ENCODE peak calls at places on chromosomes 7 and 10, in seven cellular contexts. B, R, Y, Z, I, S and U are unnamed samples.

GRCh38 chr7:101154693-101155102 is 422 bp downstream of the AP1S1 start:
- DNase-seq in B (peak), R (no peak), Y (no peak), Z (no peak), I (no peak), S (no peak), U (no peak)

GRCh38 chr10:78502208-78502943 is 468.7 kb downstream of the RPS24 start:
- DNase-seq in B (no peak), R (no peak), Y (no peak), Z (no peak), I (no peak), S (no peak), U (peak)

GRCh38 chr10:14564268-14564744 is 210.4 kb downstream of the FAM107B start:
- DNase-seq in B (no peak), R (no peak), Y (no peak), Z (no peak), I (no peak), S (no peak), U (no peak)

GRCh38 chr7:151690597-151690996 is 170.9 kb upstream of the RHEB start:
- DNase-seq in B (no peak), R (no peak), Y (no peak), Z (no peak), I (no peak), S (no peak), U (no peak)

GRCh38 chr10:132489704-132490534 is 47.7 kb upstream of the INPP5A start:
- DNase-seq in B (no peak), R (no peak), Y (no peak), Z (no peak), I (no peak), S (no peak), U (no peak)

GRCh38 chr10:49594594-49594993 is 15.5 kb upstream of the SLC18A3 start:
- DNase-seq in B (peak), R (no peak), Y (peak), Z (no peak), I (peak), S (peak), U (peak)

GRCh38 chr7:155814569-155815276 is 2.5 kb upstream of the SHH start:
- DNase-seq in B (no peak), R (no peak), Y (no peak), Z (no peak), I (no peak), S (no peak), U (no peak)

GRCh38 chr7:46811529-46811928 is 770.4 kb downstream of the TNS3 start:
- DNase-seq in B (no peak), R (peak), Y (no peak), Z (no peak), I (no peak), S (peak), U (no peak)

DNA sequence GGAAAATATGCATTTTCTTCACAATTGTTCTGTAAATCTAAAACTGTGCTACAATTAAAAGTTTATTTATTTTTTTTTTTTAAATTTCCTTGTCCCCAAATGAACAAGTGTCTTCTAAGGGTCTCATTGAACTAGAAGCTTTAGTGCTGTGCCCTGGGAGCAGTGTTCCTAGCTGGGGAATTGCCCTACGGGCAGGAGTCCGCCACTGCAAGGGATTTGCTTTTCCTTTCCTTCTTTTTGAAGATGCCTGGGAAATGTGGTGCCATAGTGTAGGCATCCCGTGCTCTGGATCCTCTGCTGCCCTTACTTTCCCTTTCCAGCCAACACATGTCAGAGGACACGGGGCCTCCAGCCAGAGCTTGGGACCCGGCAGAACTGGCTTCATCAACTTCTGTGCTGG is 177.1 kb upstream of the CTBP2 start:
- DNase-seq in B (no peak), R (no peak), Y (no peak), Z (no peak), I (no peak), S (no peak), U (no peak)
- TF ChIP-seq CTCF in B (no peak), R (no peak), Y (no peak), Z (peak), I (no peak), S (no peak), U (no peak)

DNA sequence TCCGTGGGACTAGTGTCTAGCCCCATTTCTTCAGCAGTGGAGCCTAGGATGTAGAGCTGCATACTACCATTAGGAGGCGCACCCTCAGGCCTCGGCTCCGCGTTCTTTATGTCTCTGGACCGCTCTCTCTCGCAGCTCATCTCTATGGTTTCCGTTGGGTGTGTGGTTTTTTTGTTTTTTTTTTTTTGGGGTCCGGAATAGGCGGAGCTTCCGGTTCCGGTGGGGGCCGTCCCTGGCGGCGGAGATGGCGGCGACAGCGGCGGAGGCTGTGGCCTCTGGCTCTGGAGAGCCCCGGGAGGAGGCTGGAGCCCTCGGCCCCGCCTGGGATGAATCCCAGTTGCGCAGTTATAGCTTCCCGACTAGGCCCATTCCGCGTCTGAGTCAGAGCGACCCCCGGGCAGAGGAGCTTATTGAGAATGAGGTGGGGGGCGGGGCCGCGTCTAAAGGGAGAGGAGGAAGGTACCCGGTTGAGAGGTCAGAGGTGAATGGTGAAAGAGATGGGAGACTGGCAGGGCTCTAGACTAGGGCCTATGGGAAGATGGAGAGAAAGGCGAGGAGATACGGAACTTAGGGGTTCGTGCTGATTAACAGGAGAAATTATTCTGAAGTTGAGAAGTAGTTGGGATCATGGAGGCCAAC is at the start of gene HIF1AN:
- DNase-seq in B (peak), R (peak), Y (peak), Z (peak), I (peak), S (peak), U (peak)
- TF ChIP-seq POLR2A in B (peak), R (peak), Y (no peak), Z (peak), I (peak), S (peak), U (peak)

DNA sequence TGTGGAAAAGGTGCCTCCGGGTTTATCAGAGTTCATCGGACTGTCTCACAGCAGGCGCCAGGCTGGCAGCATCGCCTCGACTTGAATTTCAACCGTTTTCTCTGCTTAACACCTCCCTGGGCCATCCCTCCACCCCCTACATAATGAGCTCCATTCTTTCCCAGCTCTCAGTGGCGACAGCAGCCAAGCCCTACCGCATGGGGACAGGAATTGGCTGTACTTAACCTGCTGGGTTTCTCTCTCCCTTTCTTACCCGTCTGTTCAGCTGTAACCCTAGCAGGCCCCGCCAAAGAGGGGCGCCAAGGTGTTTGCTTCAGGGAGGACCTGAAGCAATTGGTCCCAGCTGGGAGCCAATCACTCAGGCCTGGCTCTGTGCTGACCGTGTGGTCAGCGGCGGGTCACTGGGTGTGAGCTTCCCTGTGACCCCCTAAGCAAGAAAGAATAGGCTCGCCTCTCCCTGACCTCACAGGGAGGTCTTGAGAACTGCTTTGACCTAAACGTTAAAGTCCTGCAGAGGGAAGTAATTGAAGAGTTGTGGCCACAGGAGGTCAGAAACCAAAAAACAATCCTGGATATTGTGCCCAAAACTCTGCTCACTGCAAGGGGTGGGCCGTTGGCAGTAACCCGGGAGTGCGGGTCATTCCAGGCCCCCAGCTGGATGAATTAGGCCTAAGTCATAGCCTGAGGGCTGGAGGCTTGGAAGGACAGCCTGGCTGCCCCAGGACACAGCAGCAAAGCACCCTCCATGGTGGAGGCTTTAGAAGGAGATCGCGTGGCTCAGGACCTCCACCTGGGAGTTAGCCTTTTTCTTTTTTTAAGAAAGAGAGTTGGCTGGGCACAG is 114.7 kb downstream of the ITIH5 start:
- DNase-seq in B (no peak), R (peak), Y (no peak), Z (no peak), I (no peak), S (no peak), U (no peak)
- TF ChIP-seq EP300 in B (no peak), R (no peak), Y (no peak), Z (no peak), I (no peak), S (no peak), U (no peak)

DNA sequence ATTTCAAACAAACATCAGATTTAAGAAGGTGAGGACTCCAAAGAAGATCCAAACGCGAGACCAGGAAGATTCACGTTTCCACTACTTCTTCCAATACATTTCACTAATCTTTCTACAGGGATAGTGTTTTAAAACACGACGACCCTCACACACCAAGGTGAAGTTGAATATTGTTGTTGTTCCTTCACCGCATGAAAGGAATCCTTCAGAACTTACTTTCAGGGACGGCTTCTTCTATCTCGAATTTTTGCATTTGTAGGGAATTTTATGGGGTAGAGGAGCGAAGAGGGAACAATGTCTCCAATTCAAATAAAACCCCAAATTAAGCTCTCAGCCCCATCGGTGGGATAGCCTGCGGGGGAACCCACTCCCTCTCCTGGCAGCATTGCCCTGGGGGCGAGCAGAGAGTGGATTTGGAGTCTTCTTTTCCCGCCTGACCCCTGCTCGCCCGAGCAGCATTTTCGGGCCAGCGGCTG is 1.5 kb upstream of the GATA3 start:
- DNase-seq in B (no peak), R (no peak), Y (no peak), Z (no peak), I (no peak), S (no peak), U (no peak)
- TF ChIP-seq CTCF in B (no peak), R (no peak), Y (no peak), Z (no peak), I (no peak), S (no peak), U (no peak)

GRCh38 chr7:76300210-76300731 is 2.2 kb upstream of the HSPB1 start:
- DNase-seq in B (peak), R (no peak), Y (peak), Z (no peak), I (peak), S (peak), U (no peak)

GRCh38 chr7:76301000-76301399 is 1.5 kb upstream of the HSPB1 start:
- DNase-seq in B (no peak), R (no peak), Y (no peak), Z (no peak), I (no peak), S (no peak), U (no peak)

GRCh38 chr7:76302299-76303056 is at the start of gene HSPB1:
- DNase-seq in B (peak), R (peak), Y (peak), Z (no peak), I (peak), S (peak), U (peak)

GRCh38 chr7:76303829-76304505 is 1.5 kb downstream of the HSPB1 start:
- DNase-seq in B (no peak), R (no peak), Y (no peak), Z (no peak), I (no peak), S (peak), U (no peak)

GRCh38 chr7:76303057-76303828 is 770 bp downstream of the HSPB1 start:
- DNase-seq in B (peak), R (peak), Y (peak), Z (peak), I (peak), S (peak), U (peak)
- TF ChIP-seq POLR2A in B (no peak), R (peak), Y (no peak), Z (peak), I (peak), S (no peak), U (peak)

GRCh38 chr10:88523739-88524400 is 59.2 kb downstream of the RNLS start:
- DNase-seq in B (no peak), R (no peak), Y (no peak), Z (no peak), I (no peak), S (no peak), U (no peak)
- TF ChIP-seq EP300 in B (no peak), R (no peak), Y (no peak), Z (no peak), I (no peak), S (no peak), U (no peak)

GRCh38 chr10:116810895-116811294 is 38.4 kb upstream of the ENO4 start:
- DNase-seq in B (no peak), R (no peak), Y (no peak), Z (no peak), I (no peak), S (no peak), U (no peak)

GRCh38 chr10:116811691-116812090 is 37.6 kb upstream of the ENO4 start:
- DNase-seq in B (no peak), R (no peak), Y (no peak), Z (no peak), I (no peak), S (no peak), U (no peak)

GRCh38 chr10:116808706-116809105 is 40.6 kb upstream of the ENO4 start:
- DNase-seq in B (no peak), R (no peak), Y (no peak), Z (no peak), I (no peak), S (no peak), U (no peak)

GRCh38 chr10:116809528-116810500 is 39.5 kb upstream of the ENO4 start:
- DNase-seq in B (peak), R (no peak), Y (peak), Z (no peak), I (peak), S (peak), U (no peak)
- TF ChIP-seq CTCF in B (peak), R (peak), Y (no peak), Z (peak), I (peak), S (peak), U (peak)

GRCh38 chr7:134433430-134433829 is 25.5 kb downstream of the AKR1B1 start:
- DNase-seq in B (no peak), R (no peak), Y (no peak), Z (no peak), I (no peak), S (no peak), U (no peak)

GRCh38 chr7:134434701-134435100 is 24.2 kb downstream of the AKR1B1 start:
- DNase-seq in B (no peak), R (no peak), Y (no peak), Z (no peak), I (no peak), S (no peak), U (no peak)

GRCh38 chr7:134431805-134432204 is 27.1 kb downstream of the AKR1B1 start:
- DNase-seq in B (peak), R (no peak), Y (peak), Z (no peak), I (no peak), S (peak), U (no peak)

GRCh38 chr7:134435161-134435920 is 23.6 kb downstream of the AKR1B1 start:
- DNase-seq in B (no peak), R (no peak), Y (no peak), Z (no peak), I (no peak), S (peak), U (no peak)

DNA sequence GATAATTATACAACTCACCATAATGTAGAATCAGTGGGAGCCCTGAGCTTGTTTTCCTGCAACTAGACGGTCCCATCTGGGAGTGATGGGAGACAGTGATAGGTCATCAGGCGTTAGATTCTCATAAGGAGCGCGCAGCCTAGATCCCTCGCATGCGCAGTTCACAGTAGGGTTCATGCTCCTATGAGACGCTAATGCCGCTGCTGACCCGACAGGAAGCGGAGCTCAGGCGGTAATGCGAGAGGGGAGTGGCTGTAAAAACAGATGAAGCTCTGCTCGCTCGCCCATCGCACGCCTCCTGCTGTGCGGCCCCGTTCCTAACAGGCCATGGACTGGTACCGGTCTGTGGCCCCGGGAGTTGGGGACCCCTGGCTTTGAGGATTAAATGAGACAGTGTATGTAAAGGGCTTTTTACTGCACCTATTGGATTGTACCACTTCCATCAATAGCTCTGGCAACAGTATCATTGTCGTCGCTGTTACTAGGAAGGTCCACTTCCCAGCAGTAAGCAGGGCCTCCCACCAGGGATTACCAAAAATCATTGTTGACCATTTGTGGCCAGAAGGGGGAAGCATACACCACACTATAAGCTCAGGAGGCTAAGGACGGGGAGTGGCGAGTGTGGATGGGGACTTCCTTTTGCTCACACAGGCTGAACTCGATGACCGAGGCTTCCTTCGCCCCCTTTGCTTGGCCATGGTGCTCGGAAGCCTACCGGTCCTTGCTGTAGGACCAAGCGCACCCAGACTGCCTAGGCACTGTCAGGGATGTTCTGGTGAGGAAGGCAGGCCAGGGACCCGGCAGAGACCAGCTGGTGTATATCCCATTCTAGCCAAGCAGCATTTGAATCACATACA is 26.4 kb downstream of the AKR1B1 start:
- DNase-seq in B (peak), R (peak), Y (peak), Z (peak), I (peak), S (peak), U (peak)
- TF ChIP-seq POLR2A in B (peak), R (peak), Y (no peak), Z (no peak), I (no peak), S (no peak), U (no peak)